ENCODE peak calls at places on chromosomes 7 and 10, in seven cellular contexts. S is IMR-90; O is Caki2; D is HT-29; K is H9; U is activated CD4-positive, alpha-beta memory T cell treated with anti-CD3 and anti-CD28 coated beads, Interleukin-2, amount 10 ng/mL, durations not matched to agents 7 days and 5 days; C is stimulated activated naive CD8-positive, alpha-beta T cell treated with anti-CD3 and anti-CD28 coated beads, Interleukin-15, amount 100 ng/mL, for 72 hours. J is an unnamed sample.

GRCh38 chr7:83502636-83503035 is 146.3 kb downstream of the SEMA3E start:
- DNase-seq in S (no peak), O (no peak), D (no peak), K (no peak), U (no peak), C (no peak), J (no peak)

GRCh38 chr7:66921396-66921917 is 432 bp downstream of the TMEM248 start:
- DNase-seq in S (peak; percentile 52), O (no peak), D (peak; percentile 50), K (no peak), U (peak; percentile 31), C (no peak), J (peak; percentile 30)

GRCh38 chr7:2613926-2614613 is 17.7 kb upstream of the TTYH3 start:
- DNase-seq in S (no peak), O (no peak), D (no peak), K (no peak), U (no peak), C (no peak), J (no peak)

GRCh38 chr10:10589540-10589939 is 428.1 kb upstream of the CELF2 start:
- DNase-seq in S (peak; percentile 92), O (peak; percentile 60), D (no peak), K (no peak), U (no peak), C (peak; percentile 49), J (no peak)

GRCh38 chr7:10703981-10704380 is 269.7 kb upstream of the PHF14 start:
- DNase-seq in S (no peak), O (no peak), D (no peak), K (no peak), U (no peak), C (no peak), J (no peak)

GRCh38 chr7:64799-65430 is 127.5 kb upstream of the FAM20C start:
- DNase-seq in S (no peak), O (no peak), D (no peak), K (no peak), U (no peak), C (no peak), J (no peak)

GRCh38 chr7:100675581-100676350 is 2.2 kb downstream of the GNB2 start:
- DNase-seq in S (peak; percentile 59), O (no peak), D (peak; percentile 70), K (peak; percentile 77), U (peak; percentile 92), C (peak; percentile 87), J (peak; percentile 94)

GRCh38 chr10:71621783-71622526 is 97.6 kb downstream of the C10orf105 start:
- DNase-seq in S (peak; percentile 36), O (peak; percentile 48), D (peak; percentile 36), K (peak; percentile 61), U (no peak), C (no peak), J (no peak)

GRCh38 chr7:1531263-1531978 is 919 bp downstream of the MAFK start:
- DNase-seq in S (peak; percentile 41), O (peak; percentile 54), D (peak; percentile 59), K (peak; percentile 32), U (peak; percentile 42), C (no peak), J (peak; percentile 46)

GRCh38 chr10:71396714-71397339 is at the start of gene CDH23:
- DNase-seq in S (no peak), O (no peak), D (no peak), K (peak; percentile 80), U (no peak), C (no peak), J (no peak)

GRCh38 chr7:105682331-105683070 is 101.2 kb upstream of the EFCAB10 start:
- DNase-seq in S (no peak), O (no peak), D (no peak), K (no peak), U (no peak), C (no peak), J (no peak)

GRCh38 chr7:148726385-148726784 is 27.7 kb downstream of the CUL1 start:
- DNase-seq in S (no peak), O (no peak), D (no peak), K (no peak), U (no peak), C (no peak), J (no peak)

GRCh38 chr10:82378146-82378545 is 503.2 kb downstream of the NRG3 start:
- DNase-seq in S (peak; percentile 1), O (no peak), D (peak; percentile 12), K (no peak), U (no peak), C (no peak), J (no peak)

GRCh38 chr10:49500420-49500819 is 38.5 kb downstream of the ERCC6 start:
- DNase-seq in S (no peak), O (no peak), D (peak; percentile 8), K (no peak), U (no peak), C (no peak), J (no peak)

GRCh38 chr10:35493196-35494118 is 111.7 kb upstream of the GJD4 start:
- DNase-seq in S (peak; percentile 17), O (no peak), D (no peak), K (no peak), U (no peak), C (no peak), J (no peak)

J was measured in activated CD8-positive, alpha-beta T cell treated with anti-CD3 and anti-CD28 coated beads, Interleukin-2, amount 10 ng/mL, durations not matched to agents 7 days and 5 days.